ENCODE peak calls at places on chromosomes 7 and 10, in four cellular contexts. One of them, this sample, is unnamed.

GRCh38 chr10:45261946-45262345 is 53.5 kb downstream of the OR13A1 start:
- DNase-seq in A549: no peak
- DNase-seq in fibroblast of lung: no peak
- DNase-seq in mesenchymal stem cell: no peak
- DNase-seq in this sample: no peak

GRCh38 chr7:57449904-57450303 is at the start of gene ZNF716:
- DNase-seq in A549: no peak
- DNase-seq in fibroblast of lung: no peak
- DNase-seq in mesenchymal stem cell: no peak
- DNase-seq in this sample: no peak

GRCh38 chr7:149423441-149423970 is 37.4 kb downstream of the ZNF777 start:
- DNase-seq in A549: no peak
- DNase-seq in fibroblast of lung: no peak
- DNase-seq in mesenchymal stem cell: no peak
- DNase-seq in this sample: no peak

GRCh38 chr10:77970869-77971803 is 44.6 kb upstream of the DLG5 start:
- DNase-seq in A549: peak; percentile 24
- DNase-seq in fibroblast of lung: peak; percentile 99
- DNase-seq in mesenchymal stem cell: peak; percentile 98
- DNase-seq in this sample: no peak

GRCh38 chr10:91493313-91493712 is 83.2 kb downstream of the HECTD2 start:
- DNase-seq in A549: peak; percentile 15
- DNase-seq in fibroblast of lung: peak; percentile 79
- DNase-seq in mesenchymal stem cell: peak; percentile 60
- DNase-seq in this sample: peak; percentile 21

GRCh38 chr7:96657347-96658010 is 52.2 kb downstream of the SEM1 start:
- DNase-seq in A549: no peak
- DNase-seq in fibroblast of lung: no peak
- DNase-seq in mesenchymal stem cell: no peak
- DNase-seq in this sample: no peak

GRCh38 chr7:90708841-90709317 is 112.8 kb downstream of the CDK14 start:
- DNase-seq in A549: no peak
- DNase-seq in fibroblast of lung: no peak
- DNase-seq in mesenchymal stem cell: peak; percentile 30
- DNase-seq in this sample: no peak

GRCh38 chr7:102193806-102194205 is 92.9 kb upstream of the SH2B2 start:
- DNase-seq in A549: no peak
- DNase-seq in fibroblast of lung: peak; percentile 52
- DNase-seq in mesenchymal stem cell: peak; percentile 50
- DNase-seq in this sample: no peak

GRCh38 chr7:55280031-55280454 is 85.1 kb upstream of the LANCL2 start:
- DNase-seq in A549: peak; percentile 67
- DNase-seq in fibroblast of lung: peak; percentile 76
- DNase-seq in mesenchymal stem cell: peak; percentile 72
- DNase-seq in this sample: peak; percentile 44

GRCh38 chr7:121116399-121116798 is 127.9 kb downstream of the CPED1 start:
- DNase-seq in A549: no peak
- DNase-seq in fibroblast of lung: no peak
- DNase-seq in mesenchymal stem cell: no peak
- DNase-seq in this sample: peak; percentile 15

GRCh38 chr10:24374134-24374915 is 165.4 kb downstream of the KIAA1217 start:
- DNase-seq in A549: no peak
- DNase-seq in fibroblast of lung: peak; percentile 74
- DNase-seq in mesenchymal stem cell: no peak
- DNase-seq in this sample: peak; percentile 23

GRCh38 chr7:102426268-102427031 is 6.9 kb upstream of the ORAI2 start:
- DNase-seq in A549: no peak
- DNase-seq in fibroblast of lung: no peak
- DNase-seq in mesenchymal stem cell: no peak
- DNase-seq in this sample: no peak

GRCh38 chr7:56046728-56047445 is 4.4 kb downstream of the PSPH start:
- DNase-seq in A549: no peak
- DNase-seq in fibroblast of lung: peak; percentile 79
- DNase-seq in mesenchymal stem cell: peak; percentile 94
- DNase-seq in this sample: peak; percentile 19

GRCh38 chr10:93816123-93816747 is 58.5 kb downstream of the LGI1 start:
- DNase-seq in A549: peak; percentile 46
- DNase-seq in fibroblast of lung: peak; percentile 61
- DNase-seq in mesenchymal stem cell: peak; percentile 79
- DNase-seq in this sample: peak; percentile 51

GRCh38 chr7:22156205-22156604 is 200.7 kb downstream of the RAPGEF5 start:
- DNase-seq in A549: peak; percentile 25
- DNase-seq in fibroblast of lung: peak; percentile 43
- DNase-seq in mesenchymal stem cell: peak; percentile 31
- DNase-seq in this sample: peak; percentile 83

GRCh38 chr10:49388161-49388560 is 7.7 kb downstream of the DRGX start:
- DNase-seq in A549: no peak
- DNase-seq in fibroblast of lung: no peak
- DNase-seq in mesenchymal stem cell: no peak
- DNase-seq in this sample: no peak

GRCh38 chr10:58384999-58385783 is at the start of gene TFAM:
- DNase-seq in A549: peak; percentile 92
- DNase-seq in fibroblast of lung: peak; percentile 89
- DNase-seq in mesenchymal stem cell: peak; percentile 89
- DNase-seq in this sample: peak; percentile 91

GRCh38 chr7:113783403-113783802 is 135.4 kb downstream of the PPP1R3A start:
- DNase-seq in A549: no peak
- DNase-seq in fibroblast of lung: no peak
- DNase-seq in mesenchymal stem cell: no peak
- DNase-seq in this sample: no peak

GRCh38 chr7:121394709-121395140 is 1.4 kb downstream of the FAM3C start:
- DNase-seq in A549: no peak
- DNase-seq in fibroblast of lung: no peak
- DNase-seq in mesenchymal stem cell: no peak
- DNase-seq in this sample: no peak

GRCh38 chr10:33532901-33533300 is 198.4 kb upstream of the NRP1 start:
- DNase-seq in A549: no peak
- DNase-seq in fibroblast of lung: no peak
- DNase-seq in mesenchymal stem cell: no peak
- DNase-seq in this sample: no peak

GRCh38 chr10:33661580-33662269 is 327.3 kb upstream of the NRP1 start:
- DNase-seq in A549: peak; percentile 42
- DNase-seq in fibroblast of lung: no peak
- DNase-seq in mesenchymal stem cell: no peak
- DNase-seq in this sample: peak; percentile 66

GRCh38 chr7:29511337-29511736 is 52.3 kb upstream of the PRR15 start:
- DNase-seq in A549: no peak
- DNase-seq in fibroblast of lung: no peak
- DNase-seq in mesenchymal stem cell: no peak
- DNase-seq in this sample: no peak

GRCh38 chr10:71838264-71839211 is 12.5 kb downstream of the PSAP start:
- DNase-seq in A549: no peak
- DNase-seq in fibroblast of lung: no peak
- DNase-seq in mesenchymal stem cell: peak; percentile 64
- DNase-seq in this sample: peak; percentile 97

GRCh38 chr7:106671160-106671559 is 10.2 kb upstream of the CCDC71L start:
- DNase-seq in A549: no peak
- DNase-seq in fibroblast of lung: no peak
- DNase-seq in mesenchymal stem cell: no peak
- DNase-seq in this sample: no peak

GRCh38 chr7:20114463-20114862 is 102.7 kb downstream of the MACC1 start:
- DNase-seq in A549: no peak
- DNase-seq in fibroblast of lung: peak; percentile 2
- DNase-seq in mesenchymal stem cell: peak; percentile 16
- DNase-seq in this sample: no peak

GRCh38 chr10:3773465-3774017 is 11.5 kb downstream of the KLF6 start:
- DNase-seq in A549: no peak
- DNase-seq in fibroblast of lung: peak; percentile 59
- DNase-seq in mesenchymal stem cell: peak; percentile 90
- DNase-seq in this sample: peak; percentile 61

GRCh38 chr10:17510242-17510908 is 56.0 kb upstream of the ST8SIA6 start:
- DNase-seq in A549: no peak
- DNase-seq in fibroblast of lung: no peak
- DNase-seq in mesenchymal stem cell: no peak
- DNase-seq in this sample: no peak

GRCh38 chr7:74212661-74213060 is 2.9 kb downstream of the LAT2 start:
- DNase-seq in A549: no peak
- DNase-seq in fibroblast of lung: no peak
- DNase-seq in mesenchymal stem cell: no peak
- DNase-seq in this sample: no peak

GRCh38 chr7:28096713-28097112 is 83.9 kb downstream of the JAZF1 start:
- DNase-seq in A549: peak; percentile 72
- DNase-seq in fibroblast of lung: peak; percentile 81
- DNase-seq in mesenchymal stem cell: peak; percentile 73
- DNase-seq in this sample: no peak

GRCh38 chr7:36506820-36507219 is 117.2 kb downstream of the ANLN start:
- DNase-seq in A549: no peak
- DNase-seq in fibroblast of lung: peak; percentile 21
- DNase-seq in mesenchymal stem cell: peak; percentile 35
- DNase-seq in this sample: no peak

GRCh38 chr10:57102234-57102633 is 741.2 kb upstream of the ZWINT start:
- DNase-seq in A549: no peak
- DNase-seq in fibroblast of lung: no peak
- DNase-seq in mesenchymal stem cell: no peak
- DNase-seq in this sample: no peak

GRCh38 chr7:82851126-82851525 is 311.6 kb downstream of the PCLO start:
- DNase-seq in A549: no peak
- DNase-seq in fibroblast of lung: no peak
- DNase-seq in mesenchymal stem cell: no peak
- DNase-seq in this sample: no peak

GRCh38 chr10:127440371-127440770 is 108.7 kb upstream of the NPS start:
- DNase-seq in A549: no peak
- DNase-seq in fibroblast of lung: no peak
- DNase-seq in mesenchymal stem cell: no peak
- DNase-seq in this sample: no peak

GRCh38 chr10:101778781-101779543 is 3.0 kb upstream of the FGF8 start:
- DNase-seq in A549: no peak
- DNase-seq in fibroblast of lung: peak; percentile 33
- DNase-seq in mesenchymal stem cell: peak; percentile 68
- DNase-seq in this sample: no peak

GRCh38 chr7:108026116-108026515 is 23.2 kb upstream of the LAMB1 start:
- DNase-seq in A549: no peak
- DNase-seq in fibroblast of lung: no peak
- DNase-seq in mesenchymal stem cell: no peak
- DNase-seq in this sample: no peak

GRCh38 chr7:24778543-24779282 is 21.4 kb upstream of the GSDME start:
- DNase-seq in A549: no peak
- DNase-seq in fibroblast of lung: peak; percentile 89
- DNase-seq in mesenchymal stem cell: peak; percentile 67
- DNase-seq in this sample: no peak

GRCh38 chr7:23349484-23350157 is 50.5 kb downstream of the MALSU1 start:
- DNase-seq in A549: no peak
- DNase-seq in fibroblast of lung: peak; percentile 67
- DNase-seq in mesenchymal stem cell: peak; percentile 65
- DNase-seq in this sample: peak; percentile 72

GRCh38 chr7:114081606-114082425 is 163.0 kb upstream of the PPP1R3A start:
- DNase-seq in A549: peak; percentile 26
- DNase-seq in fibroblast of lung: peak; percentile 89
- DNase-seq in mesenchymal stem cell: peak; percentile 54
- DNase-seq in this sample: peak; percentile 36

GRCh38 chr7:101717986-101718746 is 89.1 kb upstream of the MYL10 start:
- DNase-seq in A549: no peak
- DNase-seq in fibroblast of lung: peak; percentile 4
- DNase-seq in mesenchymal stem cell: peak; percentile 93
- DNase-seq in this sample: no peak

GRCh38 chr7:155381852-155382801 is 75.8 kb upstream of the EN2 start:
- DNase-seq in A549: no peak
- DNase-seq in fibroblast of lung: no peak
- DNase-seq in mesenchymal stem cell: no peak
- DNase-seq in this sample: no peak
- H3K4me2 ChIP-seq in A549: peak overlapping the region; percentile 30
- H3K4me2 ChIP-seq in fibroblast of lung: no peak overlapping the region
- H3K4me2 ChIP-seq in mesenchymal stem cell: peak overlapping the region; percentile 55
- H3K4me2 ChIP-seq in this sample: peak overlapping the region; percentile 62

GRCh38 chr7:2497065-2497464 is 20.9 kb upstream of the GRIFIN start:
- DNase-seq in A549: no peak
- DNase-seq in fibroblast of lung: no peak
- DNase-seq in mesenchymal stem cell: no peak
- DNase-seq in this sample: no peak
- H3K4me3 ChIP-seq in A549: no peak overlapping the region
- H3K4me3 ChIP-seq in fibroblast of lung: no peak overlapping the region
- H3K4me3 ChIP-seq in mesenchymal stem cell: no peak overlapping the region
- H3K4me3 ChIP-seq in this sample: no peak overlapping the region

GRCh38 chr10:112832361-112832878 is 117.6 kb upstream of the TCF7L2 start:
- DNase-seq in A549: no peak
- DNase-seq in fibroblast of lung: no peak
- DNase-seq in mesenchymal stem cell: no peak
- DNase-seq in this sample: peak; percentile 42

GRCh38 chr10:112834661-112835060 is 115.4 kb upstream of the TCF7L2 start:
- DNase-seq in A549: no peak
- DNase-seq in fibroblast of lung: no peak
- DNase-seq in mesenchymal stem cell: no peak
- DNase-seq in this sample: no peak

GRCh38 chr10:112835933-112836564 is 114.0 kb upstream of the TCF7L2 start:
- DNase-seq in A549: no peak
- DNase-seq in fibroblast of lung: peak; percentile 47
- DNase-seq in mesenchymal stem cell: no peak
- DNase-seq in this sample: no peak

GRCh38 chr10:112831826-112832225 is 118.2 kb upstream of the TCF7L2 start:
- DNase-seq in A549: no peak
- DNase-seq in fibroblast of lung: no peak
- DNase-seq in mesenchymal stem cell: no peak
- DNase-seq in this sample: no peak

GRCh38 chr10:112832959-112833358 is 117.1 kb upstream of the TCF7L2 start:
- DNase-seq in A549: no peak
- DNase-seq in fibroblast of lung: no peak
- DNase-seq in mesenchymal stem cell: no peak
- DNase-seq in this sample: no peak
- H3K4me2 ChIP-seq in A549: no peak overlapping the region
- H3K4me2 ChIP-seq in fibroblast of lung: no peak overlapping the region
- H3K4me2 ChIP-seq in mesenchymal stem cell: no peak overlapping the region
- H3K4me2 ChIP-seq in this sample: no peak overlapping the region

GRCh38 chr10:99915414-99915813 is 94.3 kb downstream of the DNMBP start:
- DNase-seq in A549: no peak
- DNase-seq in fibroblast of lung: no peak
- DNase-seq in mesenchymal stem cell: no peak
- DNase-seq in this sample: no peak

GRCh38 chr10:99913831-99914235 is 95.9 kb downstream of the DNMBP start:
- DNase-seq in A549: no peak
- DNase-seq in fibroblast of lung: no peak
- DNase-seq in mesenchymal stem cell: no peak
- DNase-seq in this sample: no peak

GRCh38 chr10:99914236-99914635 is 95.5 kb downstream of the DNMBP start:
- DNase-seq in A549: no peak
- DNase-seq in fibroblast of lung: no peak
- DNase-seq in mesenchymal stem cell: peak; percentile 55
- DNase-seq in this sample: no peak

GRCh38 chr10:99908512-99908911 is 101.2 kb downstream of the DNMBP start:
- DNase-seq in A549: no peak
- DNase-seq in fibroblast of lung: no peak
- DNase-seq in mesenchymal stem cell: peak; percentile 20
- DNase-seq in this sample: peak; percentile 72

GRCh38 chr10:99912057-99912456 is 97.7 kb downstream of the DNMBP start:
- DNase-seq in A549: no peak
- DNase-seq in fibroblast of lung: no peak
- DNase-seq in mesenchymal stem cell: no peak
- DNase-seq in this sample: no peak
- H3K4me3 ChIP-seq in A549: no peak overlapping the region
- H3K4me3 ChIP-seq in fibroblast of lung: no peak overlapping the region
- H3K4me3 ChIP-seq in mesenchymal stem cell: no peak overlapping the region
- H3K4me3 ChIP-seq in this sample: no peak overlapping the region